ENCODE peak calls at places on chromosomes 2 and 18, in four cellular contexts. One of them, this sample, is unnamed.
A peak's percentile ranks its signal among the peaks of the same experiment; 100 is the strongest.

GRCh38 chr2:161243873-161244272 is 64.4 kb upstream of the PSMD14 start:
- DNase-seq in SK-N-MC: no peak
- DNase-seq in heart left ventricle: no peak
- DNase-seq in kidney: no peak
- DNase-seq in this sample: no peak

GRCh38 chr2:1366546-1367134 is 46.6 kb upstream of the TPO start:
- DNase-seq in kidney: peak; percentile 89
- DNase-seq in SK-N-MC: peak; percentile 26
- DNase-seq in heart left ventricle: peak; percentile 72
- DNase-seq in this sample: peak; percentile 99

GRCh38 chr2:25068193-25068592 is 26.3 kb downstream of the EFR3B start:
- DNase-seq in heart left ventricle: no peak
- DNase-seq in kidney: no peak
- DNase-seq in SK-N-MC: no peak
- DNase-seq in this sample: no peak

GRCh38 chr2:71379086-71379485 is 47.5 kb downstream of the ZNF638 start:
- DNase-seq in SK-N-MC: no peak
- DNase-seq in kidney: no peak
- DNase-seq in heart left ventricle: no peak
- DNase-seq in this sample: no peak

GRCh38 chr2:171341394-171341793 is 92.4 kb downstream of the METTL8 start:
- DNase-seq in SK-N-MC: no peak
- DNase-seq in kidney: no peak
- DNase-seq in heart left ventricle: no peak
- DNase-seq in this sample: no peak

GRCh38 chr2:162636206-162636728 is 202.3 kb downstream of the KCNH7 start:
- DNase-seq in SK-N-MC: no peak
- DNase-seq in heart left ventricle: no peak
- DNase-seq in kidney: no peak
- DNase-seq in this sample: no peak

GRCh38 chr2:195395351-195395750 is 261.7 kb upstream of the SLC39A10 start:
- DNase-seq in SK-N-MC: no peak
- DNase-seq in heart left ventricle: no peak
- DNase-seq in kidney: no peak
- DNase-seq in this sample: no peak

GRCh38 chr2:207528980-207529329 is 807 bp upstream of the CREB1 start:
- DNase-seq in SK-N-MC: no peak
- DNase-seq in kidney: no peak
- DNase-seq in heart left ventricle: no peak
- DNase-seq in this sample: peak; percentile 26

GRCh38 chr2:196204991-196205766 is 33.8 kb upstream of the STK17B start:
- DNase-seq in heart left ventricle: no peak
- DNase-seq in kidney: no peak
- DNase-seq in SK-N-MC: no peak
- DNase-seq in this sample: no peak

GRCh38 chr2:232857158-232857563 is 12.9 kb upstream of the SNORC start:
- DNase-seq in kidney: no peak
- DNase-seq in SK-N-MC: no peak
- DNase-seq in heart left ventricle: no peak
- DNase-seq in this sample: no peak

GRCh38 chr2:20650880-20651730 is at the start of gene HS1BP3:
- DNase-seq in SK-N-MC: no peak
- DNase-seq in heart left ventricle: peak; percentile 89
- DNase-seq in kidney: peak; percentile 96
- DNase-seq in this sample: peak; percentile 82

GRCh38 chr2:45643543-45644542 is 7.6 kb upstream of the PRKCE start:
- DNase-seq in SK-N-MC: no peak
- DNase-seq in heart left ventricle: peak; percentile 76
- DNase-seq in kidney: peak; percentile 87
- DNase-seq in this sample: peak; percentile 60

GRCh38 chr2:240420206-240420899 is 15.1 kb upstream of the GPC1 start:
- DNase-seq in SK-N-MC: no peak
- DNase-seq in heart left ventricle: no peak
- DNase-seq in kidney: peak; percentile 35
- DNase-seq in this sample: no peak

GRCh38 chr2:216031960-216032689 is 18.8 kb upstream of the MREG start:
- DNase-seq in heart left ventricle: no peak
- DNase-seq in kidney: no peak
- DNase-seq in SK-N-MC: no peak
- DNase-seq in this sample: no peak

GRCh38 chr2:239550336-239550735 is 149.5 kb upstream of the HDAC4 start:
- DNase-seq in SK-N-MC: no peak
- DNase-seq in kidney: no peak
- DNase-seq in heart left ventricle: no peak
- DNase-seq in this sample: no peak

GRCh38 chr2:232795920-232796319 is 19.6 kb upstream of the KCNJ13 start:
- DNase-seq in kidney: no peak
- DNase-seq in SK-N-MC: no peak
- DNase-seq in heart left ventricle: no peak
- DNase-seq in this sample: no peak

GRCh38 chr2:102839668-102840388 is 78.0 kb downstream of the TMEM182 start:
- DNase-seq in kidney: no peak
- DNase-seq in heart left ventricle: no peak
- DNase-seq in SK-N-MC: no peak
- DNase-seq in this sample: peak; percentile 22

GRCh38 chr2:26179446-26179907 is 6.6 kb downstream of the GAREM2 start:
- DNase-seq in SK-N-MC: no peak
- DNase-seq in heart left ventricle: no peak
- DNase-seq in kidney: no peak
- DNase-seq in this sample: no peak

GRCh38 chr2:9720352-9721093 is 89.7 kb upstream of the YWHAQ start:
- DNase-seq in SK-N-MC: no peak
- DNase-seq in heart left ventricle: no peak
- DNase-seq in kidney: peak; percentile 56
- DNase-seq in this sample: peak; percentile 13

GRCh38 chr2:65278450-65279030 is 50.9 kb downstream of the ACTR2 start:
- DNase-seq in SK-N-MC: peak; percentile 86
- DNase-seq in kidney: no peak
- DNase-seq in heart left ventricle: peak; percentile 26
- DNase-seq in this sample: no peak

GRCh38 chr2:54787760-54788366 is 64.4 kb downstream of the EML6 start:
- DNase-seq in kidney: no peak
- DNase-seq in heart left ventricle: no peak
- DNase-seq in SK-N-MC: no peak
- DNase-seq in this sample: no peak

GRCh38 chr18:4573735-4574134 is 118.6 kb upstream of the DLGAP1 start:
- DNase-seq in SK-N-MC: no peak
- DNase-seq in heart left ventricle: no peak
- DNase-seq in kidney: no peak
- DNase-seq in this sample: no peak

GRCh38 chr2:54572636-54573531 is 116.8 kb downstream of the SPTBN1 start:
- DNase-seq in kidney: no peak
- DNase-seq in SK-N-MC: no peak
- DNase-seq in heart left ventricle: no peak
- DNase-seq in this sample: no peak

GRCh38 chr2:28437918-28438317 is 45.3 kb downstream of the FOSL2 start:
- DNase-seq in kidney: no peak
- DNase-seq in heart left ventricle: no peak
- DNase-seq in SK-N-MC: no peak
- DNase-seq in this sample: peak; percentile 25

GRCh38 chr2:233360771-233361176 is 6.5 kb downstream of the DGKD start:
- DNase-seq in SK-N-MC: no peak
- DNase-seq in kidney: no peak
- DNase-seq in heart left ventricle: no peak
- DNase-seq in this sample: no peak

GRCh38 chr2:101930019-101930418 is 61.7 kb upstream of the IL1R2 start:
- DNase-seq in heart left ventricle: no peak
- DNase-seq in kidney: no peak
- DNase-seq in SK-N-MC: no peak
- DNase-seq in this sample: peak; percentile 84

GRCh38 chr2:152929628-152930027 is 211.2 kb downstream of the ARL6IP6 start:
- DNase-seq in kidney: no peak
- DNase-seq in heart left ventricle: no peak
- DNase-seq in SK-N-MC: no peak
- DNase-seq in this sample: no peak

GRCh38 chr2:13230221-13230620 is 513.5 kb downstream of the TRIB2 start:
- DNase-seq in heart left ventricle: no peak
- DNase-seq in kidney: no peak
- DNase-seq in SK-N-MC: no peak
- DNase-seq in this sample: no peak

DNA sequence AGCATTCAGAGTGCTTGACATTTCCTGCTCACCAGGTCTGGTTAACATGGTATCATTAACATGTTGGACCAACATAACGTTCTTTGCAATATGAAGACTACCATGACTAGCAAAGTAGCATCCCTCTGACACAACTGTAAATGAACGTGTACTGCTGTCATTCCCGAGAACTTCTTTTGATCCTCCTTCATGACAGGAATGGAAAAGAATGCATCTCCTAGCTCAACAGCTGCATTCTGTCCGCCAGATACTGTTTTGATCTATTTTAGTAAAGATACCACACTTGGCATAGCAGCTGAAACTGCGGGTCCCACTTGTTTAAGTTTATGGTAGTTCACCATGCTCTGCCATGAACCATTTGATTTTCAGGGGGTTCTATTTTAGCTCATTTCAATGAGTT is 144.2 kb upstream of the PARD3B start:
- DNase-seq in SK-N-MC: no peak
- DNase-seq in heart left ventricle: no peak
- DNase-seq in kidney: no peak
- DNase-seq in this sample: no peak
- H3K27ac ChIP-seq in SK-N-MC: no peak overlapping the region
- H3K27ac ChIP-seq in heart left ventricle: no peak overlapping the region
- H3K27ac ChIP-seq in kidney: no peak overlapping the region
- H3K27ac ChIP-seq in this sample: no peak overlapping the region

GRCh38 chr2:169363570-169364150 is 1.3 kb upstream of the LRP2 start:
- DNase-seq in SK-N-MC: no peak
- DNase-seq in kidney: peak; percentile 71
- DNase-seq in heart left ventricle: peak; percentile 29
- DNase-seq in this sample: peak; percentile 88

GRCh38 chr2:169361706-169362345 is 508 bp downstream of the LRP2 start:
- DNase-seq in kidney: peak; percentile 70
- DNase-seq in heart left ventricle: no peak
- DNase-seq in SK-N-MC: no peak
- DNase-seq in this sample: peak; percentile 69

GRCh38 chr2:169362346-169363026 is at the start of gene LRP2:
- DNase-seq in SK-N-MC: no peak
- DNase-seq in heart left ventricle: no peak
- DNase-seq in kidney: peak; percentile 74
- DNase-seq in this sample: peak; percentile 70

GRCh38 chr2:169363027-169363569 is 764 bp upstream of the LRP2 start:
- DNase-seq in kidney: no peak
- DNase-seq in heart left ventricle: no peak
- DNase-seq in SK-N-MC: no peak
- DNase-seq in this sample: no peak

GRCh38 chr2:169360984-169361705 is 1.2 kb downstream of the LRP2 start:
- DNase-seq in heart left ventricle: no peak
- DNase-seq in SK-N-MC: no peak
- DNase-seq in kidney: no peak
- DNase-seq in this sample: peak; percentile 40
- H3K27ac ChIP-seq in heart left ventricle: no peak overlapping the region
- H3K27ac ChIP-seq in SK-N-MC: no peak overlapping the region
- H3K27ac ChIP-seq in kidney: peak overlapping the region; percentile 72
- H3K27ac ChIP-seq in this sample: peak overlapping the region; percentile 52

DNA sequence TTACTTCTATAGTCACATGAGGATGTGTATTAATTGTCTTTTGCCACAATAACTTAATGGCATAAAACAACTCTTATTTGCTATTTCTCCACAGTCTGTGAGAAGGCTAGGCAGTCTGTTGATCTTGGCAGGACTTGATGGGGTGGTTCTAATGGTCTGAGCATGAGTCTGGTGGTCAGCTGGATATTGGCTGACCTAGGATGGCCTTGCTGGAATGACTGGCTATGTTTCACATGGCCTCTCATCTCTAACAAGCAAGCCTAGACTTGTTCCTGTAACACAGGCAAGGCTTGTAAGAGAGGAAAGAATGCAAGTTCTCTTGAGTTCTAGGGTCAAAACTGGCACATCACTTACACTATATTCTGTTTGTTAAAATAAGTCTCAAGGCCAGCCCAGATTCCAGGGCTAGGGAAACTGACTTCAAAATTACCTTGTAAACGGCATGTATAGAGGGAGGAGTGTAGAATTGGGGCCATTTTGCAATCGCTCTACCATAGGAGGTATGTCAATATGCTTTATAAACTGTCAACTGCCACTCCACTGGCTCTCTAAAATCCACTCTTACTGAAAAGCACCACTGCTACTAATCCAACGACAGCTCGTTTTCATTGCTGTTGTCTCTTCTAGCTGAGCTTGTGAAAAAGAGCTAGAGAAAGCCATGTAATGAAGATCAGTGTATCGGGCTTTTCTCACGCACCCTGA is 325.0 kb upstream of the PKDCC start:
- DNase-seq in kidney: peak; percentile 60
- DNase-seq in SK-N-MC: no peak
- DNase-seq in heart left ventricle: peak; percentile 46
- DNase-seq in this sample: peak; percentile 13
- H3K27ac ChIP-seq in kidney: peak overlapping the region; percentile 59
- H3K27ac ChIP-seq in SK-N-MC: no peak overlapping the region
- H3K27ac ChIP-seq in heart left ventricle: peak overlapping the region; percentile 35
- H3K27ac ChIP-seq in this sample: no peak overlapping the region

DNA sequence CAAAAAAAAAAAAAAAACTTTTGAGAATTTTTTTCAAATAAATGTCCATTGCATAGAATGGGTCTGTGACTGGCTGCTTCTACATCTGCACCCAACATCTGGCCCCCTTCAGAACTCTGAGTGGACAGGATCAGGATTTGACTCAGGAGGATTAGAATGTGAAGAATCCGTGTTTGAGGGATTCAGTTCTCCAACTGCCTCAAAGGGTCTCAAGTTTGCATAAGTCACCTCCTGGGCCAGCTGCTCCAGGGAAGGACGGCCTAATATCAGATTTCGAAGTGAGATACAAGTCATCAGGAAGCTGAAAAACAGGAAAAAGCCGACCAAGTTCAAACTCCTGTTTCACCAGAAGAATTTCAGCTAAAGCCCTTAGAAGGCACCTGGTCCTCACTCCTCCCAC is 10.9 kb downstream of the MAT2A start:
- DNase-seq in SK-N-MC: no peak
- DNase-seq in kidney: no peak
- DNase-seq in heart left ventricle: no peak
- DNase-seq in this sample: no peak
- H3K27ac ChIP-seq in SK-N-MC: peak overlapping the region; percentile 51
- H3K27ac ChIP-seq in kidney: peak overlapping the region; percentile 60
- H3K27ac ChIP-seq in heart left ventricle: no peak overlapping the region
- H3K27ac ChIP-seq in this sample: no peak overlapping the region

GRCh38 chr2:119929537-119929936 is 83.3 kb upstream of the EPB41L5 start:
- DNase-seq in kidney: no peak
- DNase-seq in SK-N-MC: no peak
- DNase-seq in heart left ventricle: no peak
- DNase-seq in this sample: no peak
- H3K27ac ChIP-seq in kidney: no peak overlapping the region
- H3K27ac ChIP-seq in SK-N-MC: no peak overlapping the region
- H3K27ac ChIP-seq in heart left ventricle: no peak overlapping the region
- H3K27ac ChIP-seq in this sample: no peak overlapping the region

This sample was measured in thyroid gland.